ENCODE peak calls at places on chromosomes 3 and 15, in six cellular contexts. S is AG09309, J is endothelial cell, K is fibroblast of lung, Q is GM23338, Y is gastrocnemius medialis. D is an unnamed sample.

GRCh38 chr15:59741274-59741906 is 52.3 kb upstream of the BNIP2 start:
- DNase-seq in S (no peak), J (peak), K (peak), Q (peak), Y (no peak), D (no peak)

GRCh38 chr3:32835943-32836342 is 18.1 kb downstream of the TRIM71 start:
- DNase-seq in S (no peak), J (no peak), K (no peak), Q (peak), Y (no peak), D (no peak)

GRCh38 chr3:13219077-13219901 is 146.1 kb upstream of the IQSEC1 start:
- DNase-seq in S (no peak), J (no peak), K (no peak), Q (no peak), Y (no peak), D (no peak)

GRCh38 chr15:57227899-57228298 is 148.4 kb upstream of the CGNL1 start:
- DNase-seq in S (peak), J (no peak), K (peak), Q (no peak), Y (no peak), D (no peak)

GRCh38 chr3:84108442-84108971 is 850.3 kb upstream of the CADM2 start:
- DNase-seq in S (no peak), J (no peak), K (peak), Q (no peak), Y (no peak), D (peak)

GRCh38 chr3:109241459-109241858 is 74.9 kb downstream of the DPPA2 start:
- DNase-seq in S (no peak), J (no peak), K (no peak), Q (peak), Y (no peak), D (no peak)

GRCh38 chr3:7871161-7871560 is 630.5 kb upstream of the LMCD1 start:
- DNase-seq in S (no peak), J (no peak), K (no peak), Q (no peak), Y (no peak), D (no peak)

GRCh38 chr3:16881896-16882645 is 2.7 kb upstream of the PLCL2 start:
- DNase-seq in S (no peak), J (no peak), K (no peak), Q (no peak), Y (no peak), D (no peak)

GRCh38 chr15:83053151-83053550 is 13.9 kb downstream of the BTBD1 start:
- DNase-seq in S (peak), J (no peak), K (peak), Q (no peak), Y (peak), D (peak)

GRCh38 chr15:39583586-39584265 is 2.8 kb downstream of the THBS1 start:
- DNase-seq in S (peak), J (peak), K (peak), Q (peak), Y (no peak), D (no peak)

GRCh38 chr3:24087469-24087868 is 142.4 kb downstream of the NR1D2 start:
- DNase-seq in S (no peak), J (no peak), K (no peak), Q (no peak), Y (no peak), D (no peak)

GRCh38 chr3:29649815-29650547 is 369.1 kb downstream of the RBMS3 start:
- DNase-seq in S (no peak), J (no peak), K (peak), Q (no peak), Y (no peak), D (no peak)

GRCh38 chr3:69121513-69121912 is 882 bp downstream of the LMOD3 start:
- DNase-seq in S (no peak), J (no peak), K (no peak), Q (no peak), Y (no peak), D (no peak)

GRCh38 chr3:139554628-139555027 is 15.1 kb upstream of the RBP1 start:
- DNase-seq in S (no peak), J (no peak), K (no peak), Q (no peak), Y (no peak), D (no peak)

GRCh38 chr3:139558351-139559170 is 19.0 kb upstream of the RBP1 start:
- DNase-seq in S (no peak), J (no peak), K (no peak), Q (peak), Y (no peak), D (no peak)

GRCh38 chr3:139557041-139557440 is 17.5 kb upstream of the RBP1 start:
- DNase-seq in S (no peak), J (no peak), K (no peak), Q (no peak), Y (no peak), D (no peak)

GRCh38 chr3:139552632-139553335 is 13.2 kb upstream of the RBP1 start:
- DNase-seq in S (no peak), J (no peak), K (no peak), Q (no peak), Y (no peak), D (no peak)

GRCh38 chr3:139555249-139555648 is 15.7 kb upstream of the RBP1 start:
- DNase-seq in S (no peak), J (no peak), K (peak), Q (no peak), Y (no peak), D (no peak)
- TF ChIP-seq CTCF in S (no peak), J (no peak), K (no peak), Q (no peak), Y (no peak), D (no peak)

GRCh38 chr15:90819390-90819789 is 49.0 kb upstream of the FURIN start:
- DNase-seq in S (no peak), J (no peak), K (no peak), Q (no peak), Y (no peak), D (no peak)

GRCh38 chr15:90819850-90820249 is 48.5 kb upstream of the FURIN start:
- DNase-seq in S (no peak), J (no peak), K (no peak), Q (no peak), Y (no peak), D (no peak)

GRCh38 chr15:90817117-90818057 is 51.0 kb upstream of the FURIN start:
- DNase-seq in S (no peak), J (no peak), K (no peak), Q (no peak), Y (no peak), D (no peak)

GRCh38 chr15:90820481-90820880 is 47.9 kb upstream of the FURIN start:
- DNase-seq in S (no peak), J (no peak), K (no peak), Q (no peak), Y (no peak), D (no peak)

DNA sequence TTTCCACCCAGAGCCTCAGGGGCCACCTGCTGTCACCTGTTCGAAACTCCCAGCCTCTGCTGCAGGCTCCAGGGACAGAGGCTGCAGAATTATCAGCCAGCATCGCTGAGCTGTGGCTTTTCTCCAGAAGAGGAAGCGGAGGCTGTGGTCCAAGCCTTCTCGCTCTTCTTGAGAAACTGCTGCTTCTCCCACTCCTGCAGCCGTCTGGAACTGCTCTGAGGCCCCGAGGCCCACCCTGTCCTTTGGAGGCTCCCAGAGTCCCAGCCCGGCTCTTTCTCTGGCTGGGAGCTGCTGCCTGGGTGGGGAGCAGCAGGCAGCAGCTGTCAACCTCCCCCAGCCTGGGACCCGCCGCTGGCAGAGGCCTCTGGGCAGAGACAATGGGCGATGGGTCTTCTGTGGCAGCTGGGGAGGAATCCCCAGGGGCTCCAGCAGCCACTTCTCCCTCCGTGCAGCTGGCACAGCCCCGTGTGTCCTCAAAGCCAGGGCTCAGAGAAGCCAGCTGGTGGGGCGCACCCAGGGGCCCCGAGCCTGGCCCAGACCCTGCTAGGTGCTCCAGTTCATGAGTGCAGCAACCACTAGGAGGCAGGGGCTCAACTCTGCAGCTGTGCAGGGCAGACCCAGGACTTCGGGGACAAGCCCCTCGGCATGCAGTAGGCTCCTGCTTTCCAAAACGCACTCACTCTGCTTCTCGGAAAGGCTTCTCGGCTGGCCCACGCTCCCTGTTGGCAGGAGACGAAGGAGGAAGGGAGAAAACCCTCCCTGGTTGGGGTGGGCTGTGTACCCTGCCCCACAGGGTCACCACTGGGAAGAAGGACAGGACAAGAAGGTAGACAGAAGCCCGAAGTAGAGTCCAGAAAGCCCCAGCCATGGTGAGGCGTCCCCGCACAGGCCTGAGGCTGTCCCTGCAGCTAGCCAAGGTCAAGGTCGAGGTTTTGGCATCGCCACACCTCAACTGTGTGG is 49.9 kb upstream of the FURIN start:
- DNase-seq in S (no peak), J (no peak), K (no peak), Q (peak), Y (no peak), D (no peak)
- TF ChIP-seq CTCF in S (peak), J (peak), K (no peak), Q (peak), Y (no peak), D (no peak)

DNA sequence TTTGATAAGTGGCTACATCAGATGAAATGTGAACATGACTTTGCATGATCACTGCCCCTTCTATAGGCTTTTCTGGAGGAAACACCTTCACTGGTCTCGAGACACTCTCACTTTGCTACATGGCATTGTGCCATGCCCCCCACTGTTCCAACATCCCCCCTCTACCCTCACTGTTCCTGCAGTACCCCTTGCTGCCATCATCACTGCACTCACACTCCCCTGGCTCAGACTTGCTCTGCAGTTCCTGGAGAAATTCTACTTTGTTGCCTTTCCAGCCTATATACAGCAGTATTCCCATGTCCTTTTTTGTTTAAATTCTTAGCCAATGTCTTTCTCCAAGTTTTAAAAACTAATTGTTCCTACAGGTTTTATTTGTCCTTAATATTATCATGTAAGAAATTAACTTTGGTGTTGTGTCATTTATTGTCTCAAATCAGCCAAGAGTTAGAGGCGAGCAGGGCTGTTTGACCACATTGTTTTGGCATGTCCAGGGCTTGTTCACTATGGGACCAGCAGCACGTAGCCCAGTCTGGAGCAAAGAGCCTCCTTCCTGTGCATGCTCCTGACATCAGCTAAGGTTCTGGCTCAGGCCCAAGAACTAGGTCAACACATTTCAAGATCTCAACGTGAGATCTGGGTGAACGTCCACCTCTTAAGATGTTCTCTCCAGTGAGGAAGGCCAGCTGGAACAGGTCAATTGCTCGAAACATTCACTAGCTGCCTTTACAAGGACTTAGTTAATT is 246.4 kb downstream of the SLC9A9 start:
- DNase-seq in S (no peak), J (no peak), K (peak), Q (peak), Y (no peak), D (no peak)
- TF ChIP-seq CTCF in S (no peak), J (no peak), K (no peak), Q (peak), Y (no peak), D (no peak)

GRCh38 chr15:78737187-78737820 is 74.0 kb downstream of the ADAMTS7 start:
- DNase-seq in S (no peak), J (no peak), K (no peak), Q (no peak), Y (no peak), D (no peak)

GRCh38 chr15:78739206-78739605 is 72.1 kb downstream of the ADAMTS7 start:
- DNase-seq in S (no peak), J (no peak), K (no peak), Q (no peak), Y (no peak), D (no peak)

GRCh38 chr15:78734441-78735064 is 76.7 kb downstream of the ADAMTS7 start:
- DNase-seq in S (no peak), J (no peak), K (no peak), Q (no peak), Y (no peak), D (no peak)

GRCh38 chr15:78740904-78741274 is 70.4 kb downstream of the ADAMTS7 start:
- DNase-seq in S (no peak), J (no peak), K (no peak), Q (no peak), Y (no peak), D (no peak)

GRCh38 chr15:78739996-78740903 is 71.0 kb downstream of the ADAMTS7 start:
- DNase-seq in S (no peak), J (peak), K (peak), Q (peak), Y (no peak), D (no peak)
- TF ChIP-seq CTCF in S (peak), J (peak), K (peak), Q (no peak), Y (peak), D (peak)

DNA sequence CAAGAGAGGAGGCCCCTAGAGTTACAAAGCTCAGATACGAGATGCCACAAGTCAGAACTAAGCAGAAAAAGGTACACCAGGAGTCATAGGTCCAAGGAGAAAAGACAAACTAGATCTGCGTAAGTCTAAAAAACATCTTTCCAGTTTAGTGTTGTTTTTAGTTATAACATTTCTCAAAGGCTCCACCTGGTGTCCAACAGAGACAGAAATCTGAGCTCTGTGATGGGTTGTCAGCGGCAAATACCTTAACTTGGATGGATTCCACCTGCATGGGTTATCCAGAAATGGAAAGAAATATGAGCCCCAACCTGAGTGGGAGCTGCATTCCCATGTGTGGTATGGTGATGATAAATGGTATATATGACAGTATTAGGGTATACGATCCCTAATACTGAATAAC is 238.6 kb upstream of the CHRM5 start:
- DNase-seq in S (no peak), J (no peak), K (peak), Q (peak), Y (no peak), D (no peak)
- TF ChIP-seq CTCF in S (peak), J (no peak), K (peak), Q (peak), Y (no peak), D (peak)

GRCh38 chr3:144692488-144692887 is 720.9 kb downstream of the DIPK2A start:
- DNase-seq in S (no peak), J (no peak), K (no peak), Q (no peak), Y (no peak), D (no peak)

GRCh38 chr3:144683065-144683464 is 711.4 kb downstream of the DIPK2A start:
- DNase-seq in S (no peak), J (no peak), K (no peak), Q (no peak), Y (no peak), D (no peak)

DNA sequence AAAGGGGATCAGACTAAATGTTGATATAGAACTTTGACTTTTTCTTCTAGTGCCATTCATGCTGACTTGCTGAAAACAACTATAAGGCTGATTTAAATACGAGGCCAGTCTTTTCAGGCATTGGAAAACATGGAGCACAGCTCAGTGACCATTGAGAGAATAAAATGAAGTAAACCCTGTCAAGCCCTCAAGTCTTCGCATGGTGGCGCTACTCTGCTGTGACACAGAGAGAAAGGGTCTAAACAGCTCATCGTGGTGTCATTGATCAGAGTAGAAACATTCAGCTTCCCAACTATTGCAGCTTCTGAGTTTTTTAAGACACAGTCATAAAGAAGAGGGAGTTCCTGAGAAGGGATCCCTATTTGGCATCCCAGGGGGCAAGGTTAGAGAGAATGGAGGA is 716.2 kb downstream of the DIPK2A start:
- DNase-seq in S (no peak), J (no peak), K (no peak), Q (peak), Y (no peak), D (no peak)
- TF ChIP-seq CTCF in S (no peak), J (no peak), K (no peak), Q (peak), Y (no peak), D (no peak)

GRCh38 chr15:33699691-33700447 is 268.4 kb upstream of the CHRM5 start:
- DNase-seq in S (no peak), J (peak), K (peak), Q (peak), Y (no peak), D (no peak)
- TF ChIP-seq CTCF in S (peak), J (peak), K (peak), Q (peak), Y (no peak), D (peak)

DNA sequence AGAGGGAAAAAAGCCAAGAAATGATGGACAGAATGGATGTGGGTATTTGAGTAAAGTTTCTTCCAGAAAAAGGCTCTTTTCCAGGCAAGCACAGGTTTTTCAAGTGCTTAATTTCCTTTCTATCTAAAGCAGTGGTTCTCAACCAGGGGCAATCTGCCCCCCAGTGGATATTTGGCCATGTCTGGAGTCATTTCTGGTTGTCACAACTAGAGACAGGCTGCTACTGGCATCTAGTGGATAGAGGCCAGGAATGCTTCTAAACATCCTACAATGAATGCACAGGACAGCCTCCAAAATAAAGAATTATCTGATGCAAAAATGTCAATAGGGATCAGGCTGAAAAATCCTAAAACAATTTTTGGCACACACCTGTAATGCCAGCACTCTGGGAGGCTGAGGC is 23.9 kb downstream of the SEC22C start:
- DNase-seq in S (no peak), J (no peak), K (no peak), Q (no peak), Y (no peak), D (no peak)
- TF ChIP-seq CTCF in S (no peak), J (no peak), K (no peak), Q (no peak), Y (no peak), D (peak)

GRCh38 chr3:34859741-34860140 is 779.6 kb upstream of the ARPP21 start:
- DNase-seq in S (no peak), J (no peak), K (no peak), Q (no peak), Y (no peak), D (no peak)
- TF ChIP-seq CTCF in S (no peak), J (no peak), K (no peak), Q (no peak), Y (no peak), D (no peak)

D was measured in retinal pigment epithelial cell.